ENCODE peak calls at places on chromosomes 11 and 22, in five cellular contexts. A is adrenal gland, I is hepatocyte, U is HL-60, Z is stomach. F is an unnamed sample.

GRCh38 chr11:34624069-34624468 is 3.2 kb downstream of the EHF start:
- DNase-seq in A (no peak), I (no peak), U (no peak), Z (peak; percentile 76), F (peak; percentile 31)

GRCh38 chr11:1742371-1742770 is 8.0 kb downstream of the IFITM10 start:
- DNase-seq in A (peak; percentile 27), I (no peak), U (no peak), Z (no peak), F (no peak)

GRCh38 chr11:44568358-44568705 is 2.9 kb downstream of the CD82 start:
- DNase-seq in A (no peak), I (no peak), U (no peak), Z (no peak), F (no peak)

GRCh38 chr11:76642341-76642740 is 28.2 kb downstream of the LRRC32 start:
- DNase-seq in A (no peak), I (no peak), U (no peak), Z (no peak), F (peak; percentile 87)

GRCh38 chr11:82767123-82767522 is 33.5 kb upstream of the FAM181B start:
- DNase-seq in A (no peak), I (no peak), U (no peak), Z (no peak), F (no peak)

GRCh38 chr11:109432105-109432504 is 10.1 kb downstream of the C11orf87 start:
- DNase-seq in A (no peak), I (no peak), U (no peak), Z (no peak), F (no peak)

GRCh38 chr22:17370036-17370765 is 941 bp downstream of the CECR2 start:
- DNase-seq in A (no peak), I (peak; percentile 60), U (no peak), Z (no peak), F (no peak)

GRCh38 chr22:24180316-24181087 is 785 bp upstream of the SUSD2 start:
- DNase-seq in A (no peak), I (no peak), U (no peak), Z (no peak), F (no peak)

GRCh38 chr11:59247535-59248227 is 35.0 kb upstream of the MPEG1 start:
- DNase-seq in A (no peak), I (no peak), U (peak; percentile 87), Z (no peak), F (no peak)

GRCh38 chr11:73173755-73174494 is 31.8 kb upstream of the FCHSD2 start:
- DNase-seq in A (peak; percentile 63), I (no peak), U (no peak), Z (peak; percentile 56), F (no peak)

GRCh38 chr22:42440728-42441127 is 8.5 kb upstream of the NFAM1 start:
- DNase-seq in A (no peak), I (no peak), U (no peak), Z (no peak), F (no peak)

GRCh38 chr11:78740175-78741161 is 165.8 kb upstream of the NARS2 start:
- DNase-seq in A (no peak), I (no peak), U (no peak), Z (no peak), F (no peak)

GRCh38 chr22:24819941-24820461 is 14.0 kb downstream of the SGSM1 start:
- DNase-seq in A (no peak), I (peak; percentile 72), U (no peak), Z (peak; percentile 78), F (no peak)

GRCh38 chr22:25404923-25405853 is 159.3 kb upstream of the GRK3 start:
- DNase-seq in A (peak; percentile 75), I (peak; percentile 87), U (peak; percentile 79), Z (peak; percentile 83), F (peak; percentile 72)

GRCh38 chr22:24516301-24516737 is 21.2 kb downstream of the UPB1 start:
- DNase-seq in A (peak; percentile 43), I (peak; percentile 83), U (peak; percentile 38), Z (no peak), F (no peak)

GRCh38 chr11:71221201-71221600 is 31.2 kb downstream of the SHANK2 start:
- DNase-seq in A (no peak), I (no peak), U (no peak), Z (no peak), F (no peak)

GRCh38 chr11:26931248-26931631 is 62.7 kb upstream of the FIBIN start:
- DNase-seq in A (no peak), I (no peak), U (no peak), Z (no peak), F (no peak)

GRCh38 chr22:39825661-39826102 is 67.9 kb downstream of the ENTHD1 start:
- DNase-seq in A (no peak), I (no peak), U (no peak), Z (no peak), F (no peak)

GRCh38 chr11:9787981-9788521 is 124.2 kb downstream of the SWAP70 start:
- DNase-seq in A (no peak), I (no peak), U (peak; percentile 68), Z (no peak), F (no peak)

GRCh38 chr11:6206456-6207180 is 1.3 kb downstream of the C11orf42 start:
- DNase-seq in A (no peak), I (no peak), U (no peak), Z (no peak), F (no peak)

GRCh38 chr11:10021563-10021962 is 272.5 kb downstream of the SBF2 start:
- DNase-seq in A (no peak), I (no peak), U (no peak), Z (no peak), F (no peak)

GRCh38 chr22:36136475-36136874 is 24.1 kb downstream of the APOL3 start:
- DNase-seq in A (no peak), I (no peak), U (no peak), Z (no peak), F (no peak)

GRCh38 chr11:70405679-70406395 is 7.5 kb downstream of the CTTN start:
- DNase-seq in A (no peak), I (no peak), U (no peak), Z (no peak), F (no peak)

GRCh38 chr11:65224939-65225283 is 36.9 kb upstream of the POLA2 start:
- DNase-seq in A (no peak), I (peak; percentile 86), U (no peak), Z (peak; percentile 56), F (no peak)

GRCh38 chr11:37496196-37496595 is 898.2 kb upstream of the RAG2 start:
- DNase-seq in A (no peak), I (no peak), U (no peak), Z (no peak), F (no peak)

GRCh38 chr11:70021586-70021985 is 56.5 kb upstream of the ANO1 start:
- DNase-seq in A (no peak), I (no peak), U (no peak), Z (no peak), F (no peak)

GRCh38 chr22:40605676-40606250 is 30.8 kb downstream of the MRTFA start:
- DNase-seq in A (no peak), I (no peak), U (no peak), Z (no peak), F (no peak)

GRCh38 chr11:131066551-131066950 is 150.3 kb upstream of the SNX19 start:
- DNase-seq in A (no peak), I (no peak), U (no peak), Z (no peak), F (no peak)

GRCh38 chr11:131064373-131064991 is 148.2 kb upstream of the SNX19 start:
- DNase-seq in A (peak; percentile 55), I (peak; percentile 80), U (peak; percentile 4), Z (peak; percentile 39), F (peak; percentile 48)

GRCh38 chr11:131073167-131073566 is 156.9 kb upstream of the SNX19 start:
- DNase-seq in A (no peak), I (no peak), U (no peak), Z (no peak), F (no peak)

GRCh38 chr11:131065435-131066295 is 149.4 kb upstream of the SNX19 start:
- DNase-seq in A (no peak), I (peak; percentile 12), U (no peak), Z (no peak), F (no peak)

GRCh38 chr11:131070365-131070764 is 154.1 kb upstream of the SNX19 start:
- DNase-seq in A (no peak), I (no peak), U (no peak), Z (no peak), F (no peak)
- TF ChIP-seq CTCF in A (no peak), I (no peak), U (no peak), Z (no peak), F (no peak)

GRCh38 chr11:118714816-118715215 is 35.4 kb upstream of the TREH start:
- DNase-seq in A (no peak), I (no peak), U (no peak), Z (no peak), F (no peak)

GRCh38 chr11:118715837-118716260 is 36.4 kb upstream of the TREH start:
- DNase-seq in A (no peak), I (peak; percentile 36), U (no peak), Z (no peak), F (no peak)

DNA sequence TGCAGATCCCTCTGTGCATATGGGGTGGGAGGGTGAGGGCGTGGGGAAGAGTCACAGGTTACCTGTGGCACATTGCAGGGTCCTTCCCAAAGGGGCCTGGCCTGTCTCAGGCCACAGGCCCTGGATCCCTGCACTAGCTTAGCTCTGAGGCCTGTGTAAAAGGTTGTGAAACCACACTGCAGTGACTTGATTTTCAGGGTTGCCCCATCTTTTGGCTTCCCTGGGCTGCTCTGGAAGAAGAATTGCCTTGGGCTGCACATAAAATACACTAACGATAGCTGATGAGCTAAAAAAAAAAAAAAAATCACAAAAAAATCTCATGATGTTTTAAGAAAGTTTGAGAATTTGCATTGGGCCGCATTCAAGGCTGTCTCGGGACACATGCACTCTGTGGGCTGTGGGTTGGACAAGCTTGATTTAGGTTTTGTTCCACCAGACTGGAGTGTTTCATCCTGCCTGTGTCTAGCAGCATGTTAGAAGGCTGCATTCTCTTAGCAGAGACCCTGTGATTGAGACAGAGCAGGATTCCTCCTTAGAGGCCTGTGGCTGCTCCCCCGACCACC is 35.9 kb upstream of the TREH start:
- DNase-seq in A (no peak), I (no peak), U (no peak), Z (no peak), F (no peak)
- TF ChIP-seq CTCF in A (no peak), I (no peak), U (no peak), Z (no peak), F (no peak)

GRCh38 chr22:21641795-21642583 is at the start of gene SDF2L1:
- DNase-seq in A (peak; percentile 99), I (peak; percentile 99), U (peak; percentile 97), Z (peak; percentile 99), F (peak; percentile 99)
- TF ChIP-seq CTCF in A (no peak), I (peak; percentile 7), U (no peak), Z (peak; percentile 25), F (no peak)

GRCh38 chr11:62269654-62270278 is at the start of gene SCGB2A2:
- DNase-seq in A (no peak), I (no peak), U (no peak), Z (no peak), F (no peak)
- TF ChIP-seq CTCF in A (no peak), I (no peak), U (no peak), Z (no peak), F (peak; percentile 34)

GRCh38 chr22:21726650-21727049 is 8.9 kb downstream of the YPEL1 start:
- DNase-seq in A (no peak), I (peak; percentile 51), U (no peak), Z (no peak), F (peak; percentile 64)
- TF ChIP-seq CTCF in A (no peak), I (peak; percentile 27), U (no peak), Z (no peak), F (peak; percentile 50)

GRCh38 chr11:68632802-68633201 is 51.5 kb upstream of the GAL start:
- DNase-seq in A (peak; percentile 39), I (peak; percentile 78), U (peak; percentile 25), Z (peak; percentile 66), F (peak; percentile 74)
- TF ChIP-seq CTCF in A (peak; percentile 28), I (peak; percentile 69), U (peak; percentile 58), Z (no peak), F (peak; percentile 41)

GRCh38 chr11:33544593-33545373 is 155.8 kb downstream of the C11orf91 start:
- DNase-seq in A (no peak), I (no peak), U (no peak), Z (no peak), F (no peak)
- TF ChIP-seq CTCF in A (no peak), I (no peak), U (no peak), Z (no peak), F (no peak)

F was measured in activated CD8-positive, alpha-beta T cell treated with anti-CD3 and anti-CD28 coated beads for 36 hours.